ENCODE peak calls at places on chromosome 18, in ten cellular contexts. Q, W, L, S, E, Y, N, M, R and U are unnamed samples.

GRCh38 chr18:361941-362913 is 94.4 kb upstream of the THOC1 start:
- DNase-seq in M (peak; percentile 74), Q (no peak), N (peak; percentile 99), E (no peak), S (no peak), L (peak; percentile 43), R (peak; percentile 50), W (no peak), Y (no peak), U (peak; percentile 49)

GRCh38 chr18:6270791-6271216 is 143.9 kb downstream of the L3MBTL4 start:
- DNase-seq in E (no peak), S (no peak), M (no peak), Y (peak; percentile 81), W (no peak), N (no peak), R (no peak), L (no peak), Q (no peak), U (no peak)

GRCh38 chr18:58697131-58697530 is 25.9 kb downstream of the MALT1 start:
- DNase-seq in Y (no peak), E (no peak), L (no peak), R (no peak), S (no peak), W (no peak), M (no peak), Q (no peak), N (no peak), U (no peak)

GRCh38 chr18:27143580-27144287 is 41.4 kb downstream of the CHST9 start:
- DNase-seq in S (no peak), E (peak; percentile 45), Q (peak; percentile 88), N (no peak), W (no peak), M (no peak), L (no peak), Y (no peak), R (no peak), U (no peak)

GRCh38 chr18:62458346-62458745 is 64.5 kb upstream of the ZCCHC2 start:
- DNase-seq in E (no peak), M (no peak), Q (no peak), R (no peak), W (no peak), S (no peak), N (no peak), L (no peak), Y (no peak), U (no peak)

GRCh38 chr18:51110073-51110797 is 80.2 kb downstream of the SMAD4 start:
- DNase-seq in M (peak; percentile 94), S (no peak), L (peak; percentile 15), Y (peak; percentile 63), Q (peak; percentile 77), N (peak; percentile 28), W (peak; percentile 91), R (peak; percentile 18), E (peak; percentile 71), U (peak; percentile 43)

GRCh38 chr18:55398858-55399257 is 189.1 kb downstream of the TCF4 start:
- DNase-seq in Q (no peak), Y (no peak), W (no peak), S (no peak), E (no peak), N (no peak), L (peak; percentile 17), R (no peak), M (no peak), U (no peak)

GRCh38 chr18:13616525-13617035 is 109.8 kb downstream of the FAM210A start:
- DNase-seq in E (no peak), Q (no peak), N (no peak), S (no peak), Y (peak; percentile 18), L (no peak), W (no peak), M (no peak), R (no peak), U (no peak)

GRCh38 chr18:26956894-26957293 is 91.4 kb upstream of the AQP4 start:
- DNase-seq in Q (no peak), E (no peak), Y (no peak), N (no peak), R (no peak), L (no peak), S (no peak), M (no peak), W (no peak), U (no peak)

GRCh38 chr18:31658670-31659573 is 25.5 kb downstream of the B4GALT6 start:
- DNase-seq in S (no peak), L (no peak), N (peak; percentile 53), Q (no peak), W (no peak), E (no peak), M (no peak), Y (peak; percentile 90), R (no peak), U (no peak)

GRCh38 chr18:31513189-31513907 is 15.4 kb downstream of the DSG2 start:
- DNase-seq in W (no peak), S (no peak), R (no peak), M (no peak), L (peak; percentile 21), Q (no peak), N (peak; percentile 59), E (no peak), Y (no peak), U (peak; percentile 75)

GRCh38 chr18:45835057-45835634 is 9.7 kb downstream of the SIGLEC15 start:
- DNase-seq in R (no peak), Y (no peak), L (no peak), M (no peak), E (no peak), Q (no peak), N (no peak), W (no peak), S (no peak), U (no peak)

GRCh38 chr18:79427368-79428225 is 31.9 kb downstream of the NFATC1 start:
- DNase-seq in L (no peak), R (no peak), E (no peak), W (peak; percentile 73), Y (no peak), Q (no peak), S (no peak), M (no peak), N (no peak), U (no peak)

GRCh38 chr18:12236934-12237832 is 17.0 kb upstream of the CIDEA start:
- DNase-seq in E (peak; percentile 75), N (peak; percentile 56), R (peak; percentile 46), Y (peak; percentile 87), L (peak; percentile 53), Q (peak; percentile 87), W (peak; percentile 92), S (peak; percentile 19), M (peak; percentile 90), U (peak; percentile 66)
- H3K4me3 ChIP-seq in E (no peak overlapping the region), N (no peak overlapping the region), R (no peak overlapping the region), Y (no peak overlapping the region), L (no peak overlapping the region), Q (no peak overlapping the region), W (no peak overlapping the region), S (no peak overlapping the region), M (peak overlapping the region; percentile 24), U (no peak overlapping the region)

GRCh38 chr18:64017870-64018269 is 48.0 kb downstream of the SERPINB8 start:
- DNase-seq in R (no peak), S (peak; percentile 15), N (peak; percentile 40), W (no peak), Q (no peak), M (no peak), Y (peak; percentile 38), L (peak; percentile 39), E (no peak), U (peak; percentile 48)
- TF ChIP-seq CTCF in R (no peak), S (peak; percentile 55), N (peak; percentile 47), W (no peak), Q (peak; percentile 59), M (peak; percentile 67), Y (peak; percentile 31), L (peak; percentile 52), E (no peak), U (peak; percentile 57)

DNA sequence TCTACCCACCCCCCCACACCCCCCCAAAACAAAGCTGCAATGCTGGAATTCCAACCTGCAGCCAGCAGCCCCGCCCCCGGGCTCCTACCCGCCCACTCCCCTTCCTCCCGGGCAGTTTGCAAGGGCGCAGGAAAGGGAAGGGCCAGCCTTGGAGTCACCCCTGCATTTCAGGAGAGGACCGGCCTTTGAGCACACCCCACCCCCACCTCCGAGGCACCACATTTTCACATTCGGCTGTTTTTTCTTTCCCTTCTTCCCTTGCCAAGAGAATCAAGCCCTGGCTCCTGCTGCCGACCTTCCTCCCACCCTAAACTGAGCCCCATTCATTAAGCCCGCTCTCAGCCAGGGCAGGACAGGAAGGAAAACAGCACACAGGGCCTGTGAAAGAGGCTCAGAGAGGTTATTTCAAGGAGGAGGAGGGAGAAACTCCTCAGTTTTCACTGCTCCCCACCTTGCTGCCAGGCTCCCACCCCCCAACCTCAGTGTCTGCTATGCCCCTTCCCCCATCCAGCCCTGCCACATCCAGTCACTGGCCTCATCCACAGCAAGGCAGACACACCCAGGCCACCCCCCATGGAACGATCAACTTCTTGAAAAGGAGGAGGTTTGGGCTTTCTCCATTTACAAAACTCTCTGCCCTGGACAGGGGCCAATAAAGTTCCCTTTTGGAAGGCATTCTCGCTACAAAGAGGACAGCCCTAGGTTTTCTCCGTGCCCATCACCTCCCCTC is 11.2 kb downstream of the SMAD7 start:
- DNase-seq in M (no peak), Y (no peak), L (peak; percentile 42), E (no peak), S (no peak), W (no peak), R (no peak), Q (peak; percentile 39), N (no peak), U (peak; percentile 73)
- H3K4me3 ChIP-seq in M (peak overlapping the region; percentile 59), Y (no peak overlapping the region), L (peak overlapping the region; percentile 21), E (peak overlapping the region; percentile 33), S (no peak overlapping the region), W (peak overlapping the region; percentile 21), R (no peak overlapping the region), Q (no peak overlapping the region), N (peak overlapping the region; percentile 3), U (peak overlapping the region; percentile 27)

GRCh38 chr18:32919799-32920198 is 147.0 kb upstream of the KLHL14 start:
- DNase-seq in S (no peak), E (peak; percentile 28), Y (peak; percentile 63), N (peak; percentile 56), R (no peak), Q (peak; percentile 12), M (peak; percentile 17), L (no peak), W (no peak), U (peak; percentile 3)
- TF ChIP-seq CTCF in S (peak; percentile 39), E (no peak), Y (peak; percentile 63), N (peak; percentile 62), R (no peak), Q (peak; percentile 24), M (peak; percentile 41), L (peak; percentile 20), W (no peak), U (peak; percentile 24)